ENCODE peak calls at places on chromosomes 11 and 22, in six cellular contexts. Z is activated naive CD8-positive, alpha-beta T cell treated with anti-CD3 and anti-CD28 coated beads, Interleukin-2, amount 50 U/mL, for 24 hours; T is right cardiac atrium; L is Right ventricle myocardium inferior; I is activated T-helper 17 cell treated with anti-CD3 and anti-CD28 coated beads, Interleukin-2, amount 50 U/mL, for 72 hours; K is A549. H is an unnamed sample.

GRCh38 chr11:126426820-126427749 is 71.6 kb downstream of the ST3GAL4 start:
- ATAC-seq in Z (no peak), T (no peak), L (peak), I (no peak), K (no peak), H (no peak)

GRCh38 chr22:22394589-22394988 is 114.0 kb downstream of the ZNF280B start:
- ATAC-seq in Z (no peak), T (no peak), L (no peak), I (no peak), K (no peak), H (no peak)

GRCh38 chr22:36274547-36274946 is 21.6 kb downstream of the APOL1 start:
- ATAC-seq in Z (no peak), T (no peak), L (no peak), I (no peak), K (no peak), H (no peak)

GRCh38 chr11:74604311-74604710 is 11.9 kb downstream of the POLD3 start:
- ATAC-seq in Z (no peak), T (no peak), L (no peak), I (no peak), K (no peak), H (no peak)

GRCh38 chr11:43269229-43269928 is 42.4 kb upstream of the API5 start:
- ATAC-seq in Z (no peak), T (peak), L (peak), I (no peak), K (no peak), H (no peak)

GRCh38 chr11:3907590-3907989 is 52.1 kb downstream of the STIM1 start:
- ATAC-seq in Z (no peak), T (no peak), L (no peak), I (peak), K (no peak), H (no peak)

GRCh38 chr11:105100976-105101630 is 38.5 kb downstream of the CARD18 start:
- ATAC-seq in Z (no peak), T (no peak), L (no peak), I (peak), K (no peak), H (no peak)

GRCh38 chr11:57499983-57500461 is 15.5 kb downstream of the SLC43A1 start:
- ATAC-seq in Z (no peak), T (no peak), L (no peak), I (no peak), K (peak), H (no peak)

GRCh38 chr11:134001101-134001500 is 44.3 kb upstream of the IGSF9B start:
- ATAC-seq in Z (no peak), T (no peak), L (no peak), I (no peak), K (no peak), H (no peak)

GRCh38 chr22:33864723-33865130 is 55.5 kb downstream of the LARGE1 start:
- ATAC-seq in Z (no peak), T (peak), L (peak), I (peak), K (no peak), H (no peak)

GRCh38 chr22:31595271-31595670 is 66.7 kb downstream of the PISD start:
- ATAC-seq in Z (no peak), T (no peak), L (no peak), I (no peak), K (no peak), H (no peak)

GRCh38 chr22:30754521-30754920 is 59.8 kb downstream of the OSBP2 start:
- ATAC-seq in Z (no peak), T (no peak), L (no peak), I (no peak), K (no peak), H (no peak)

GRCh38 chr22:31734512-31734911 is 15.4 kb downstream of the PRR14L start:
- ATAC-seq in Z (no peak), T (no peak), L (no peak), I (no peak), K (no peak), H (no peak)

GRCh38 chr11:1994121-1994520 is 3.5 kb downstream of the H19 start:
- ATAC-seq in Z (no peak), T (no peak), L (no peak), I (no peak), K (no peak), H (no peak)

GRCh38 chr11:34278708-34279297 is 79.0 kb downstream of the ABTB2 start:
- ATAC-seq in Z (no peak), T (peak), L (peak), I (no peak), K (no peak), H (no peak)

GRCh38 chr22:41181349-41182241 is 23.5 kb upstream of the L3MBTL2 start:
- ATAC-seq in Z (no peak), T (peak), L (no peak), I (no peak), K (no peak), H (peak)

GRCh38 chr11:89159974-89160373 is 17.7 kb upstream of the TYR start:
- ATAC-seq in Z (no peak), T (no peak), L (no peak), I (no peak), K (no peak), H (no peak)

GRCh38 chr11:86492370-86493030 is 117.8 kb downstream of the CCDC81 start:
- ATAC-seq in Z (peak), T (peak), L (peak), I (no peak), K (no peak), H (no peak)

GRCh38 chr11:69382131-69383128 is 88.5 kb downstream of the MYEOV start:
- ATAC-seq in Z (no peak), T (peak), L (peak), I (peak), K (no peak), H (peak)

GRCh38 chr11:62823677-62824076 is 8.2 kb downstream of the STX5 start:
- ATAC-seq in Z (no peak), T (no peak), L (no peak), I (no peak), K (no peak), H (no peak)

GRCh38 chr22:37631448-37632173 is 7.9 kb upstream of the SH3BP1 start:
- ATAC-seq in Z (no peak), T (no peak), L (no peak), I (no peak), K (no peak), H (no peak)

GRCh38 chr11:2944953-2945756 is 15.9 kb upstream of the PHLDA2 start:
- ATAC-seq in Z (peak), T (peak), L (peak), I (peak), K (no peak), H (peak)

GRCh38 chr22:36075230-36075629 is 46.6 kb upstream of the RBFOX2 start:
- ATAC-seq in Z (no peak), T (no peak), L (no peak), I (no peak), K (no peak), H (no peak)

GRCh38 chr11:16280256-16280682 is 76.1 kb downstream of the SOX6 start:
- ATAC-seq in Z (no peak), T (no peak), L (no peak), I (no peak), K (no peak), H (no peak)

GRCh38 chr11:679271-680207 is 15.5 kb downstream of the DEAF1 start:
- ATAC-seq in Z (no peak), T (no peak), L (no peak), I (no peak), K (no peak), H (no peak)

GRCh38 chr11:748007-748359 is 719 bp downstream of the TALDO1 start:
- ATAC-seq in Z (peak), T (peak), L (no peak), I (no peak), K (peak), H (no peak)

GRCh38 chr11:1252371-1253102 is 29.7 kb downstream of the MUC5B start:
- ATAC-seq in Z (no peak), T (no peak), L (no peak), I (no peak), K (no peak), H (no peak)

GRCh38 chr11:12381875-12382274 is 4.5 kb downstream of the PARVA start:
- ATAC-seq in Z (no peak), T (no peak), L (peak), I (no peak), K (no peak), H (no peak)

GRCh38 chr11:105862736-105863367 is 159.2 kb downstream of the MSANTD4 start:
- ATAC-seq in Z (no peak), T (no peak), L (no peak), I (no peak), K (no peak), H (no peak)

GRCh38 chr11:35190804-35191348 is 51.9 kb downstream of the CD44 start:
- ATAC-seq in Z (peak), T (peak), L (no peak), I (peak), K (no peak), H (peak)

GRCh38 chr11:99593197-99593596 is 572.4 kb downstream of the CNTN5 start:
- ATAC-seq in Z (no peak), T (no peak), L (no peak), I (no peak), K (no peak), H (no peak)

GRCh38 chr22:49026476-49027121 is 801.1 kb downstream of the BRD1 start:
- ATAC-seq in Z (no peak), T (no peak), L (no peak), I (no peak), K (peak), H (no peak)

GRCh38 chr11:114316980-114317675 is 20.9 kb downstream of the NNMT start:
- ATAC-seq in Z (no peak), T (peak), L (peak), I (no peak), K (no peak), H (peak)

H was measured in gastroesophageal sphincter.